ENCODE peak calls at places on chromosome 19, in six cellular contexts. Q is WTC11, D is NB4, W is A549, H is GM12878, T is HepG2. X is an unnamed sample.

GRCh38 chr19:18478545-18479311 is 40.8 kb upstream of the ISYNA1 start:
- DNase-seq in Q (no peak), D (peak; percentile 98), W (peak; percentile 83), H (peak; percentile 51), T (peak; percentile 88), X (no peak)

GRCh38 chr19:11192957-11193939 is 4.1 kb downstream of the KANK2 start:
- DNase-seq in Q (no peak), D (no peak), W (no peak), H (no peak), T (no peak), X (no peak)

GRCh38 chr19:2824129-2824528 is 4.5 kb downstream of the ZNF554 start:
- DNase-seq in Q (no peak), D (no peak), W (no peak), H (no peak), T (no peak), X (no peak)

GRCh38 chr19:29271911-29272310 is 59.0 kb upstream of the UQCRFS1 start:
- DNase-seq in Q (no peak), D (no peak), W (no peak), H (no peak), T (no peak), X (no peak)

GRCh38 chr19:30556230-30556711 is 184.1 kb downstream of the ZNF536 start:
- DNase-seq in Q (peak; percentile 46), D (no peak), W (no peak), H (no peak), T (no peak), X (no peak)

GRCh38 chr19:51514866-51515481 is 13.4 kb upstream of the SIGLEC12 start:
- DNase-seq in Q (no peak), D (peak; percentile 73), W (peak; percentile 48), H (peak; percentile 31), T (peak; percentile 46), X (peak; percentile 55)

GRCh38 chr19:38389101-38389925 is 816 bp downstream of the SPRED3 start:
- DNase-seq in Q (peak; percentile 59), D (no peak), W (peak; percentile 80), H (no peak), T (no peak), X (peak; percentile 71)

GRCh38 chr19:2270572-2271515 is 11.1 kb downstream of the PEAK3 start:
- DNase-seq in Q (peak; percentile 19), D (peak; percentile 94), W (peak; percentile 46), H (no peak), T (peak; percentile 44), X (peak; percentile 63)

GRCh38 chr19:5947435-5947834 is 30.5 kb downstream of the RANBP3 start:
- DNase-seq in Q (no peak), D (no peak), W (no peak), H (no peak), T (no peak), X (no peak)

GRCh38 chr19:43148233-43148632 is 38.1 kb downstream of the PSG5 start:
- DNase-seq in Q (no peak), D (no peak), W (no peak), H (no peak), T (no peak), X (no peak)

GRCh38 chr19:39252458-39252857 is 3.8 kb upstream of the IFNL4 start:
- DNase-seq in Q (no peak), D (no peak), W (no peak), H (no peak), T (no peak), X (no peak)

GRCh38 chr19:44666852-44667251 is 4.4 kb upstream of the CEACAM19 start:
- DNase-seq in Q (no peak), D (no peak), W (no peak), H (no peak), T (no peak), X (no peak)

GRCh38 chr19:31338069-31338767 is 11.0 kb downstream of the TSHZ3 start:
- DNase-seq in Q (peak; percentile 79), D (peak; percentile 45), W (peak; percentile 55), H (no peak), T (peak; percentile 18), X (no peak)

GRCh38 chr19:11384778-11385129 is 640 bp upstream of the EPOR start:
- DNase-seq in Q (no peak), D (no peak), W (no peak), H (no peak), T (no peak), X (no peak)

GRCh38 chr19:23002690-23003422 is at the start of gene ZNF728:
- DNase-seq in Q (no peak), D (no peak), W (no peak), H (no peak), T (no peak), X (no peak)

GRCh38 chr19:8626823-8627222 is 3.6 kb upstream of the NFILZ start:
- DNase-seq in Q (no peak), D (no peak), W (no peak), H (no peak), T (no peak), X (no peak)

GRCh38 chr19:17348700-17349099 is 11.3 kb downstream of the GTPBP3 start:
- DNase-seq in Q (peak; percentile 54), D (no peak), W (peak; percentile 43), H (no peak), T (peak; percentile 42), X (peak; percentile 92)

GRCh38 chr19:57583521-57584416 is at the start of gene ZIK1:
- DNase-seq in Q (peak; percentile 95), D (peak; percentile 84), W (no peak), H (peak; percentile 61), T (peak; percentile 83), X (peak; percentile 48)

GRCh38 chr19:19966862-19967261 is 66.1 kb downstream of the ZNF93 start:
- DNase-seq in Q (no peak), D (no peak), W (no peak), H (no peak), T (no peak), X (no peak)

GRCh38 chr19:39915101-39915847 is 19.2 kb downstream of the FCGBP start:
- DNase-seq in Q (no peak), D (no peak), W (no peak), H (no peak), T (no peak), X (no peak)

GRCh38 chr19:30909216-30909615 is 440.0 kb downstream of the TSHZ3 start:
- DNase-seq in Q (no peak), D (no peak), W (no peak), H (no peak), T (no peak), X (no peak)

GRCh38 chr19:45125975-45126493 is 33.1 kb downstream of the PPP1R37 start:
- DNase-seq in Q (peak; percentile 90), D (peak; percentile 62), W (peak; percentile 65), H (no peak), T (peak; percentile 65), X (peak; percentile 52)

GRCh38 chr19:6697291-6697690 is 23.2 kb downstream of the C3 start:
- DNase-seq in Q (no peak), D (peak; percentile 45), W (no peak), H (no peak), T (no peak), X (no peak)

GRCh38 chr19:11381535-11382369 is 2.4 kb downstream of the EPOR start:
- DNase-seq in Q (peak; percentile 89), D (peak; percentile 95), W (peak; percentile 83), H (peak; percentile 66), T (no peak), X (peak; percentile 81)

GRCh38 chr19:2084993-2085720 is 11.0 kb downstream of the MOB3A start:
- DNase-seq in Q (no peak), D (peak; percentile 96), W (no peak), H (peak; percentile 96), T (no peak), X (peak; percentile 34)

GRCh38 chr19:13987101-13987890 is 18.8 kb downstream of the RFX1 start:
- DNase-seq in Q (no peak), D (peak; percentile 53), W (no peak), H (no peak), T (no peak), X (peak; percentile 33)
- TF ChIP-seq MAX in Q (no peak), D (peak; percentile 13), W (no peak), H (no peak), T (no peak), X (no peak)

GRCh38 chr19:50203281-50204080 is at the start of gene MYH14:
- DNase-seq in Q (peak; percentile 96), D (no peak), W (peak; percentile 99), H (no peak), T (peak; percentile 79), X (peak; percentile 39)

GRCh38 chr19:50202399-50202798 is 1.0 kb upstream of the MYH14 start:
- DNase-seq in Q (no peak), D (no peak), W (no peak), H (no peak), T (no peak), X (no peak)

GRCh38 chr19:50204811-50205675 is 1.6 kb downstream of the MYH14 start:
- DNase-seq in Q (peak; percentile 96), D (no peak), W (no peak), H (no peak), T (peak; percentile 70), X (no peak)

GRCh38 chr19:50204081-50204428 is 633 bp downstream of the MYH14 start:
- DNase-seq in Q (no peak), D (no peak), W (no peak), H (no peak), T (no peak), X (no peak)

GRCh38 chr19:50202962-50203280 is 501 bp upstream of the MYH14 start:
- DNase-seq in Q (no peak), D (no peak), W (no peak), H (no peak), T (no peak), X (no peak)
- TF ChIP-seq CTCF in Q (no peak), D (no peak), W (no peak), H (no peak), T (no peak), X (no peak)

GRCh38 chr19:4368128-4368820 is 24.9 kb downstream of the MPND start:
- DNase-seq in Q (no peak), D (no peak), W (no peak), H (no peak), T (no peak), X (peak; percentile 34)
- TF ChIP-seq MAX in Q (no peak), D (no peak), W (no peak), H (no peak), T (no peak), X (no peak)

GRCh38 chr19:32465176-32465575 is 59.6 kb downstream of the DPY19L3 start:
- DNase-seq in Q (no peak), D (no peak), W (no peak), H (no peak), T (no peak), X (no peak)

GRCh38 chr19:32460476-32460875 is 54.9 kb downstream of the DPY19L3 start:
- DNase-seq in Q (no peak), D (no peak), W (no peak), H (no peak), T (no peak), X (no peak)

GRCh38 chr19:32469796-32470195 is 64.2 kb downstream of the DPY19L3 start:
- DNase-seq in Q (no peak), D (no peak), W (no peak), H (no peak), T (no peak), X (no peak)

GRCh38 chr19:32459199-32459865 is 53.8 kb downstream of the DPY19L3 start:
- DNase-seq in Q (no peak), D (no peak), W (no peak), H (no peak), T (peak; percentile 9), X (no peak)

GRCh38 chr19:32464279-32464678 is 58.7 kb downstream of the DPY19L3 start:
- DNase-seq in Q (no peak), D (peak; percentile 6), W (no peak), H (no peak), T (no peak), X (peak; percentile 21)
- TF ChIP-seq CTCF in Q (no peak), D (no peak), W (peak; percentile 83), H (no peak), T (no peak), X (peak; percentile 16)